ENCODE peak calls at places on chromosome 12, in ten cellular contexts. Q is Calu3; Z is cerebellar nuclear complex; D is H9; J is astrocyte of the spinal cord; C is OCI-LY7; X is renal cortical epithelial cell; G is stimulated activated CD4-positive, alpha-beta T cell treated with anti-CD3 and anti-CD28 coated beads, Interleukin-1b, Interleukin-23, amount 100 ng/mL, for 1 hour; B is NCI-H460; K is activated T-helper 9 cell treated with anti-CD3 and anti-CD28 coated beads, Interleukin-2, amount 50 U/mL, for 16 hours. U is an unnamed sample.

GRCh38 chr12:56996793-56997545 is 9.4 kb downstream of the ZBTB39 start:
- DNase-seq in X (no peak), G (no peak), B (no peak), K (no peak), J (no peak), C (no peak), Z (no peak), D (no peak), Q (no peak), U (no peak)

GRCh38 chr12:617304-617915 is 45.8 kb downstream of the NINJ2 start:
- DNase-seq in Q (no peak), Z (no peak), J (peak; percentile 10), G (no peak), X (peak; percentile 24), K (no peak), D (no peak), C (no peak), B (no peak), U (no peak)

GRCh38 chr12:32921397-32921796 is 24.8 kb upstream of the PKP2 start:
- DNase-seq in K (no peak), Z (no peak), J (peak; percentile 53), D (no peak), B (peak; percentile 43), X (peak; percentile 11), G (no peak), C (no peak), Q (no peak), U (no peak)

GRCh38 chr12:96327889-96328288 is 72.3 kb downstream of the CDK17 start:
- DNase-seq in Z (no peak), C (peak; percentile 76), G (no peak), J (no peak), X (no peak), Q (no peak), D (no peak), K (no peak), B (no peak), U (no peak)

GRCh38 chr12:76920182-76921014 is 41.6 kb upstream of the CSRP2 start:
- DNase-seq in Z (no peak), K (no peak), B (no peak), X (no peak), Q (no peak), J (no peak), D (no peak), C (no peak), G (no peak), U (no peak)

GRCh38 chr12:92108651-92109050 is 37.0 kb downstream of the BTG1 start:
- DNase-seq in X (no peak), J (peak; percentile 56), C (no peak), G (no peak), B (peak; percentile 71), Z (no peak), K (no peak), D (no peak), Q (no peak), U (no peak)

GRCh38 chr12:124175731-124176130 is 119.2 kb upstream of the RFLNA start:
- DNase-seq in Q (no peak), J (no peak), D (no peak), K (no peak), C (no peak), X (no peak), G (no peak), B (no peak), Z (peak; percentile 46), U (no peak)

GRCh38 chr12:83018063-83018462 is 331.4 kb downstream of the TMTC2 start:
- DNase-seq in Q (no peak), C (no peak), D (no peak), J (no peak), K (no peak), Z (no peak), G (no peak), X (no peak), B (no peak), U (no peak)

GRCh38 chr12:51218607-51219161 is 822 bp upstream of the POU6F1 start:
- DNase-seq in G (no peak), Q (peak; percentile 19), K (no peak), Z (no peak), C (no peak), X (peak; percentile 61), D (peak; percentile 64), J (no peak), B (no peak), U (no peak)

GRCh38 chr12:24605916-24606315 is 343.0 kb downstream of the BCAT1 start:
- DNase-seq in D (no peak), B (no peak), J (no peak), K (no peak), G (no peak), C (no peak), Q (no peak), X (no peak), Z (no peak), U (no peak)

GRCh38 chr12:18430425-18431048 is 169.2 kb downstream of the PIK3C2G start:
- DNase-seq in D (peak; percentile 59), Q (peak; percentile 69), B (peak; percentile 48), C (peak; percentile 29), G (no peak), Z (no peak), X (peak; percentile 63), J (peak; percentile 61), K (no peak), U (no peak)

GRCh38 chr12:51351913-51352532 is 5.5 kb upstream of the CELA1 start:
- DNase-seq in K (no peak), D (peak; percentile 91), G (no peak), B (peak; percentile 62), Z (no peak), J (peak; percentile 65), X (peak; percentile 44), Q (peak; percentile 62), C (peak; percentile 48), U (peak; percentile 32)

GRCh38 chr12:1927051-1927680 is 8.7 kb upstream of the CACNA2D4 start:
- DNase-seq in D (peak; percentile 19), Q (no peak), Z (no peak), C (no peak), G (no peak), K (no peak), X (no peak), B (no peak), J (no peak), U (no peak)

GRCh38 chr12:75526655-75527511 is 15.5 kb upstream of the KRR1 start:
- DNase-seq in J (peak; percentile 80), Z (no peak), D (peak; percentile 45), Q (peak; percentile 19), X (peak; percentile 46), K (no peak), B (peak; percentile 65), C (peak; percentile 86), G (no peak), U (no peak)

GRCh38 chr12:100794441-100795192 is at the start of gene ANO4:
- DNase-seq in Q (no peak), Z (no peak), B (no peak), X (no peak), D (peak; percentile 41), C (no peak), K (no peak), G (no peak), J (peak; percentile 37), U (no peak)

GRCh38 chr12:67988600-67988999 is 647 bp upstream of the IFNG-AS1 start:
- DNase-seq in D (no peak), Z (no peak), G (no peak), B (no peak), X (no peak), K (no peak), C (peak; percentile 53), J (no peak), Q (no peak), U (no peak)